ENCODE peak calls at places on chromosomes 12 and 14, in six cellular contexts. One of them, this sample, is unnamed.

GRCh38 chr14:75050852-75051555 is at the start of gene MLH3:
- DNase-seq in IMR-90: peak
- DNase-seq in transverse colon: peak
- DNase-seq in endothelial cell of umbilical vein: peak
- DNase-seq in HCT116: peak
- DNase-seq in heart left ventricle: peak
- DNase-seq in this sample: peak

GRCh38 chr12:6917491-6918231 is 3.3 kb downstream of the ENO2 start:
- DNase-seq in IMR-90: peak
- DNase-seq in transverse colon: no peak
- DNase-seq in endothelial cell of umbilical vein: no peak
- DNase-seq in HCT116: no peak
- DNase-seq in heart left ventricle: peak
- DNase-seq in this sample: no peak

GRCh38 chr12:57583008-57583831 is 7.8 kb upstream of the PIP4K2C start:
- DNase-seq in IMR-90: peak
- DNase-seq in transverse colon: peak
- DNase-seq in endothelial cell of umbilical vein: peak
- DNase-seq in HCT116: peak
- DNase-seq in heart left ventricle: peak
- DNase-seq in this sample: no peak

GRCh38 chr12:100163416-100164152 is 20.9 kb upstream of the BLTP3B start:
- DNase-seq in IMR-90: peak
- DNase-seq in transverse colon: peak
- DNase-seq in endothelial cell of umbilical vein: peak
- DNase-seq in HCT116: peak
- DNase-seq in heart left ventricle: peak
- DNase-seq in this sample: no peak

GRCh38 chr12:114406326-114407033 is 536 bp upstream of the TBX5 start:
- DNase-seq in IMR-90: peak
- DNase-seq in transverse colon: no peak
- DNase-seq in endothelial cell of umbilical vein: no peak
- DNase-seq in HCT116: no peak
- DNase-seq in heart left ventricle: no peak
- DNase-seq in this sample: no peak

GRCh38 chr14:104882991-104883660 is 18.1 kb downstream of the CEP170B start:
- DNase-seq in IMR-90: no peak
- DNase-seq in transverse colon: no peak
- DNase-seq in endothelial cell of umbilical vein: no peak
- DNase-seq in HCT116: no peak
- DNase-seq in heart left ventricle: peak
- DNase-seq in this sample: no peak

GRCh38 chr14:65429757-65430156 is 17.2 kb downstream of the FUT8 start:
- DNase-seq in IMR-90: no peak
- DNase-seq in transverse colon: no peak
- DNase-seq in endothelial cell of umbilical vein: no peak
- DNase-seq in HCT116: no peak
- DNase-seq in heart left ventricle: no peak
- DNase-seq in this sample: no peak

GRCh38 chr14:50345891-50346422 is 33.8 kb downstream of the DMAC2L start:
- DNase-seq in IMR-90: no peak
- DNase-seq in transverse colon: no peak
- DNase-seq in endothelial cell of umbilical vein: peak
- DNase-seq in HCT116: no peak
- DNase-seq in heart left ventricle: no peak
- DNase-seq in this sample: no peak

GRCh38 chr12:12794686-12795085 is 9.2 kb downstream of the APOLD1 start:
- DNase-seq in IMR-90: no peak
- DNase-seq in transverse colon: no peak
- DNase-seq in endothelial cell of umbilical vein: no peak
- DNase-seq in HCT116: no peak
- DNase-seq in heart left ventricle: no peak
- DNase-seq in this sample: no peak

GRCh38 chr14:75041613-75042012 is 9.7 kb downstream of the MLH3 start:
- DNase-seq in IMR-90: no peak
- DNase-seq in transverse colon: peak
- DNase-seq in endothelial cell of umbilical vein: peak
- DNase-seq in HCT116: no peak
- DNase-seq in heart left ventricle: no peak
- DNase-seq in this sample: no peak

GRCh38 chr12:20274008-20274407 is 94.3 kb upstream of the PDE3A start:
- DNase-seq in IMR-90: no peak
- DNase-seq in transverse colon: no peak
- DNase-seq in endothelial cell of umbilical vein: no peak
- DNase-seq in HCT116: no peak
- DNase-seq in heart left ventricle: peak
- DNase-seq in this sample: no peak

GRCh38 chr14:58763210-58763609 is 125.4 kb downstream of the DACT1 start:
- DNase-seq in IMR-90: no peak
- DNase-seq in transverse colon: no peak
- DNase-seq in endothelial cell of umbilical vein: no peak
- DNase-seq in HCT116: no peak
- DNase-seq in heart left ventricle: no peak
- DNase-seq in this sample: no peak

GRCh38 chr14:105050551-105050897 is 14.7 kb downstream of the GPR132 start:
- DNase-seq in IMR-90: peak
- DNase-seq in transverse colon: peak
- DNase-seq in endothelial cell of umbilical vein: no peak
- DNase-seq in HCT116: peak
- DNase-seq in heart left ventricle: no peak
- DNase-seq in this sample: no peak

GRCh38 chr12:102593128-102593527 is 112.8 kb upstream of the IGF1 start:
- DNase-seq in IMR-90: no peak
- DNase-seq in transverse colon: no peak
- DNase-seq in endothelial cell of umbilical vein: no peak
- DNase-seq in HCT116: no peak
- DNase-seq in heart left ventricle: no peak
- DNase-seq in this sample: no peak

GRCh38 chr14:90697577-90698206 is 118.5 kb downstream of the TTC7B start:
- DNase-seq in IMR-90: peak
- DNase-seq in transverse colon: peak
- DNase-seq in endothelial cell of umbilical vein: peak
- DNase-seq in HCT116: peak
- DNase-seq in heart left ventricle: peak
- DNase-seq in this sample: peak

GRCh38 chr14:55518391-55518790 is 61.6 kb upstream of the KTN1 start:
- DNase-seq in IMR-90: peak
- DNase-seq in transverse colon: no peak
- DNase-seq in endothelial cell of umbilical vein: peak
- DNase-seq in HCT116: no peak
- DNase-seq in heart left ventricle: no peak
- DNase-seq in this sample: no peak

GRCh38 chr14:50344116-50344775 is 32.1 kb downstream of the DMAC2L start:
- DNase-seq in IMR-90: peak
- DNase-seq in transverse colon: no peak
- DNase-seq in endothelial cell of umbilical vein: no peak
- DNase-seq in HCT116: no peak
- DNase-seq in heart left ventricle: no peak
- DNase-seq in this sample: no peak

GRCh38 chr14:106013879-106014376 is 487.5 kb downstream of the TMEM121 start:
- DNase-seq in IMR-90: no peak
- DNase-seq in transverse colon: no peak
- DNase-seq in endothelial cell of umbilical vein: no peak
- DNase-seq in HCT116: no peak
- DNase-seq in heart left ventricle: no peak
- DNase-seq in this sample: no peak

DNA sequence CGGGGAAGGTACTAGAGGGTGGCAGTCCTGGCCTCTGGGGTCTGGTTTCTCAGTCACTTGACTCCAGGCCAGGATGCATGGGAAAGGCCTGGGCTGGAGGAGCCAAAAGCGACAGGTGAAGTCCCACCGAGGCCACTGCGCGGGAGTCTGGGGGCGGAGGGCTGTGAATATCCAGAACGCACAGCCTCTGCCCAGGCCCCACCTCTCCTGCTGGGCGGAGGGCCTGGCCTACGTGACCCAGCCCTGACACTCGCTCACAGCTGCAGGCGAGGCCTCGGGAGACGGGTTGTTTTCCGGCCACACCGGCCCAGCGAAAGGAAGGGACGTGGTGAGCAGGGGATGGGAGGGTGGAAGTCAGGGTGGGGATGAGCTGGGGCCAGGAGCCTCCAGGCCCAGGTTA is 91.2 kb downstream of the RFLNA start:
- DNase-seq in IMR-90: no peak
- DNase-seq in transverse colon: no peak
- DNase-seq in endothelial cell of umbilical vein: no peak
- DNase-seq in HCT116: no peak
- DNase-seq in heart left ventricle: peak
- DNase-seq in this sample: no peak
- H3K27ac ChIP-seq in IMR-90: peak
- H3K27ac ChIP-seq in transverse colon: peak
- H3K27ac ChIP-seq in endothelial cell of umbilical vein: peak
- H3K27ac ChIP-seq in HCT116: peak
- H3K27ac ChIP-seq in heart left ventricle: peak
- H3K27ac ChIP-seq in this sample: peak

DNA sequence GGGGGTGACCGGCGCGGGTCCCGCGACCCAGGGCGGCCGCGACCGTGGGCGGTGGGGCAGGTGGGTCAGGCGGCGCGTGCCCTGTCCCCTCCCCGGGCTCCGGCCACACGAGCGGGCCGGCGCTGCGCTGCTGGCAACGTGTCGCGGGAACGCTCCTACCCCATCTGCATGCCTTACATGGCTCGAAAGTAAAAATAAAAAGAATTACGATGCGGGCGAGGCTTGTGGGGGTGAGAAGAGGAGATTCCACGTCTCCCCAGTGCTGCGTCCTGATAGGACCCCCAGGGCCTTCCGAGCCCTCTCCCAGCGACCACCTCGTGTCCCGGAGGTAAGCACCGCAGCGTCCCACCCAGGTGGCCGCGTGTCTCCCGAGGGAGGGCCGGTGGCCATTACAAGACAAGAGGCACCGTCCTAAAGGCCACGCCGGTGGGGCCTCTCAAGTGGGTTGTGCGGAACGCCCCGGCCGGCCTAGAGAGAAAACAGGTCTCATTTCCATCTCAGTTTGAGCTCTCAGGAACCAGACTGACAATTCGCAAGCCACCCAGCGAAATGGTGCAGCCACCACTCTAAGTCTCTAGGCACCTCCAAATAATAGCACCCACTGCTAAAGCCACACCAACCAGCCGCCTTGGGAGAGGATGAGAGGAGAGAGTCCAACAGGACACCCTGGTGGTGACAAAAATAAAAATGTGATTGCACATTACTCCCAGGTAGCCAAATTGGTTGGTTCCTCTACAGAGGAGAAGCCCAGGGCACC is 614 bp upstream of the FOXN3 start:
- DNase-seq in IMR-90: peak
- DNase-seq in transverse colon: peak
- DNase-seq in endothelial cell of umbilical vein: peak
- DNase-seq in HCT116: peak
- DNase-seq in heart left ventricle: peak
- DNase-seq in this sample: peak
- TF ChIP-seq POLR2A in IMR-90: no peak
- TF ChIP-seq POLR2A in transverse colon: peak
- TF ChIP-seq POLR2A in endothelial cell of umbilical vein: no peak
- TF ChIP-seq POLR2A in HCT116: no peak
- TF ChIP-seq POLR2A in heart left ventricle: no peak
- TF ChIP-seq POLR2A in this sample: no peak

GRCh38 chr14:101705733-101706508 is 55.6 kb upstream of the PPP2R5C start:
- DNase-seq in IMR-90: no peak
- DNase-seq in transverse colon: peak
- DNase-seq in endothelial cell of umbilical vein: no peak
- DNase-seq in HCT116: no peak
- DNase-seq in heart left ventricle: peak
- DNase-seq in this sample: peak

GRCh38 chr14:101707863-101708620 is 53.5 kb upstream of the PPP2R5C start:
- DNase-seq in IMR-90: no peak
- DNase-seq in transverse colon: no peak
- DNase-seq in endothelial cell of umbilical vein: no peak
- DNase-seq in HCT116: no peak
- DNase-seq in heart left ventricle: no peak
- DNase-seq in this sample: peak

GRCh38 chr14:101706509-101707284 is 54.8 kb upstream of the PPP2R5C start:
- DNase-seq in IMR-90: no peak
- DNase-seq in transverse colon: no peak
- DNase-seq in endothelial cell of umbilical vein: no peak
- DNase-seq in HCT116: no peak
- DNase-seq in heart left ventricle: no peak
- DNase-seq in this sample: no peak

GRCh38 chr14:101708853-101709532 is 52.5 kb upstream of the PPP2R5C start:
- DNase-seq in IMR-90: no peak
- DNase-seq in transverse colon: no peak
- DNase-seq in endothelial cell of umbilical vein: no peak
- DNase-seq in HCT116: no peak
- DNase-seq in heart left ventricle: no peak
- DNase-seq in this sample: peak

DNA sequence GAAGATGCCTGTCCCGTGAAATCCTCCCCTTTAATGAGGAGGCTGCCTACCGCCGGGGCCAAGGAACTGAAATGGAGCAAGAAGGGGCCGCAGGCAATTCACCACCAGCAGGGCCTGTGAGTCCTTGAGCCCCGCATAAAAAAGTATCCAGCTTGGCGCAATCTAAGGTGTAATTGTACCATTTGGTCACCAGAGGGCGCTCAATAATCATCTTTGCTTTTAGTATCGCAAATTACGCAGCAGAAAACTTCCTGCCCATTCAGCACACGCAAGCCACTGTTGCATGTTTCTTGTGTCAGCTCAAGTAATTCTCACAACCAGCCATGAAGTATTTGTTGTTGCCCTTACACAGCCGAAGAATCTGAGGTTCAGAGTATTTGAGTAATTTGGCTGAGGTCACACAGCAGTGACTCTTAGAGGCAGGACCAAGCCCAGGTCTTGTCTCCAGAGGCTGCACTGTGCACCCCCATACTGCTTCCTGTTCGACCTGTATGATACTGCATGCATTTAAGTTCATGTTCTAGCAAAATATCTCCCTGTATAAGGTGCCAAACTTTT is 54.1 kb upstream of the PPP2R5C start:
- DNase-seq in IMR-90: peak
- DNase-seq in transverse colon: peak
- DNase-seq in endothelial cell of umbilical vein: peak
- DNase-seq in HCT116: peak
- DNase-seq in heart left ventricle: peak
- DNase-seq in this sample: peak
- H3K27ac ChIP-seq in IMR-90: no peak
- H3K27ac ChIP-seq in transverse colon: no peak
- H3K27ac ChIP-seq in endothelial cell of umbilical vein: no peak
- H3K27ac ChIP-seq in HCT116: no peak
- H3K27ac ChIP-seq in heart left ventricle: peak
- H3K27ac ChIP-seq in this sample: peak

GRCh38 chr12:53231859-53232640 is at the start of gene RARG:
- DNase-seq in IMR-90: no peak
- DNase-seq in transverse colon: peak
- DNase-seq in endothelial cell of umbilical vein: no peak
- DNase-seq in HCT116: no peak
- DNase-seq in heart left ventricle: no peak
- DNase-seq in this sample: no peak

GRCh38 chr12:53234236-53234635 is 2.2 kb upstream of the RARG start:
- DNase-seq in IMR-90: no peak
- DNase-seq in transverse colon: peak
- DNase-seq in endothelial cell of umbilical vein: no peak
- DNase-seq in HCT116: no peak
- DNase-seq in heart left ventricle: no peak
- DNase-seq in this sample: no peak

GRCh38 chr12:53233671-53234091 is 1.7 kb upstream of the RARG start:
- DNase-seq in IMR-90: no peak
- DNase-seq in transverse colon: no peak
- DNase-seq in endothelial cell of umbilical vein: no peak
- DNase-seq in HCT116: no peak
- DNase-seq in heart left ventricle: no peak
- DNase-seq in this sample: no peak

GRCh38 chr12:53230971-53231858 is 794 bp downstream of the RARG start:
- DNase-seq in IMR-90: no peak
- DNase-seq in transverse colon: no peak
- DNase-seq in endothelial cell of umbilical vein: no peak
- DNase-seq in HCT116: no peak
- DNase-seq in heart left ventricle: no peak
- DNase-seq in this sample: no peak

GRCh38 chr12:53232641-53233538 is 881 bp upstream of the RARG start:
- DNase-seq in IMR-90: no peak
- DNase-seq in transverse colon: peak
- DNase-seq in endothelial cell of umbilical vein: no peak
- DNase-seq in HCT116: no peak
- DNase-seq in heart left ventricle: peak
- DNase-seq in this sample: no peak
- TF ChIP-seq POLR2A in IMR-90: no peak
- TF ChIP-seq POLR2A in transverse colon: no peak
- TF ChIP-seq POLR2A in endothelial cell of umbilical vein: no peak
- TF ChIP-seq POLR2A in HCT116: no peak
- TF ChIP-seq POLR2A in heart left ventricle: no peak
- TF ChIP-seq POLR2A in this sample: no peak

This sample was measured in esophagus muscularis mucosa.